ENCODE peak calls at places on chromosomes 2 and 18, in eight cellular contexts. T, E, K, B, X, N, V and D are unnamed samples.
A peak's percentile ranks its signal among the peaks of the same experiment; 100 is the strongest.

GRCh38 chr18:31498450-31499156 is 626 bp downstream of the DSG2 start:
- DNase-seq in T (no peak), E (no peak), K (no peak), B (no peak), X (no peak), N (no peak), V (peak; percentile 32), D (no peak)

GRCh38 chr18:27473359-27473758 is 288.3 kb upstream of the CHST9 start:
- DNase-seq in T (no peak), E (no peak), K (no peak), B (no peak), X (no peak), N (no peak), V (no peak), D (no peak)

GRCh38 chr2:95071856-95072255 is 46.3 kb downstream of the MAL start:
- DNase-seq in T (no peak), E (no peak), K (no peak), B (no peak), X (no peak), N (no peak), V (no peak), D (no peak)

GRCh38 chr2:189109921-189110397 is 69.6 kb downstream of the COL5A2 start:
- DNase-seq in T (no peak), E (no peak), K (no peak), B (peak; percentile 21), X (no peak), N (no peak), V (no peak), D (no peak)

GRCh38 chr2:54945401-54946219 is 104.6 kb downstream of the RTN4 start:
- DNase-seq in T (no peak), E (peak; percentile 71), K (peak; percentile 92), B (peak; percentile 68), X (no peak), N (no peak), V (peak; percentile 57), D (no peak)

GRCh38 chr18:36388310-36388709 is 90.8 kb downstream of the FHOD3 start:
- DNase-seq in T (no peak), E (no peak), K (no peak), B (no peak), X (no peak), N (no peak), V (no peak), D (no peak)

GRCh38 chr2:162126145-162126926 is 25.7 kb downstream of the GCG start:
- DNase-seq in T (no peak), E (no peak), K (no peak), B (peak; percentile 34), X (no peak), N (peak; percentile 57), V (no peak), D (no peak)

GRCh38 chr2:218474527-218474926 is 55.6 kb downstream of the VIL1 start:
- DNase-seq in T (no peak), E (no peak), K (no peak), B (peak; percentile 33), X (no peak), N (no peak), V (no peak), D (no peak)

GRCh38 chr18:70072678-70073077 is 125.0 kb upstream of the CD226 start:
- DNase-seq in T (no peak), E (peak; percentile 33), K (no peak), B (peak; percentile 50), X (no peak), N (peak; percentile 60), V (no peak), D (no peak)

GRCh38 chr2:46097714-46098480 is 199.3 kb upstream of the EPAS1 start:
- DNase-seq in T (no peak), E (peak; percentile 97), K (no peak), B (peak; percentile 100), X (peak; percentile 82), N (peak; percentile 96), V (peak; percentile 78), D (no peak)

GRCh38 chr2:41937464-41937861 is 110.4 kb upstream of the PKDCC start:
- DNase-seq in T (no peak), E (peak; percentile 39), K (no peak), B (peak; percentile 41), X (no peak), N (no peak), V (no peak), D (peak; percentile 56)

GRCh38 chr2:181972431-181973190 is 13.0 kb upstream of the PPP1R1C start:
- DNase-seq in T (no peak), E (no peak), K (no peak), B (peak; percentile 20), X (no peak), N (no peak), V (no peak), D (no peak)

GRCh38 chr2:168434164-168434563 is 21.9 kb upstream of the CERS6 start:
- DNase-seq in T (no peak), E (peak; percentile 12), K (no peak), B (no peak), X (peak; percentile 23), N (no peak), V (no peak), D (peak; percentile 28)

GRCh38 chr18:33020877-33021276 is 248.1 kb upstream of the KLHL14 start:
- DNase-seq in T (no peak), E (no peak), K (no peak), B (no peak), X (no peak), N (no peak), V (no peak), D (no peak)

GRCh38 chr2:29613792-29614266 is 307.6 kb downstream of the ALK start:
- DNase-seq in T (no peak), E (no peak), K (no peak), B (no peak), X (no peak), N (no peak), V (no peak), D (no peak)

GRCh38 chr2:184524551-184525382 is 73.6 kb upstream of the ZNF804A start:
- DNase-seq in T (peak; percentile 52), E (no peak), K (peak; percentile 23), B (no peak), X (no peak), N (no peak), V (no peak), D (peak; percentile 5)

GRCh38 chr2:159194241-159194640 is 92.3 kb downstream of the WDSUB1 start:
- DNase-seq in T (no peak), E (no peak), K (no peak), B (no peak), X (no peak), N (no peak), V (no peak), D (no peak)

DNA sequence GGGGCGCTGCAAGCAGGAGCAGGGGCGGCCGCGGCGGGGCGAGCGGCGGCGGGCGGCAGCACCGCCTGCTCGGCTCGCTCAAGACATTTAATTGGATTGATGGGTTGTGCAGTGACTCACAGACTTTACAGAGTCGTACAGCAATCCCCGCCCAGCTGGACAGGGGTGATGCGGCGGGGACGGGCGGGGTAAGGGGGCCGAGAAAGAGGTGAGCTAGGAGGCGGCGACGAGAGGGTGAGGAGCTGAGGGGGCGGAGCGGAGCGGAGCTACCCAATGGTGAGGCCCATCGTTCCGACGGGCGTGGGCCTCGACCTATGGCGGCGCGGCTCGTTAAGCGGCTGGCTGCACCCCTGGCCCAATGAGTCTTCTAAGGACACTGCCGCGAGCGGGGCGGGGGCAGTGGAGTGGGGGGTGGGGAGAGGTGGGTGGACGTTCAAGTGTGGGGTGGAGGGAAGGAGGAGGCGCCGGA is 97.1 kb upstream of the SERTAD2 start:
- DNase-seq in T (peak; percentile 100), E (peak; percentile 99), K (peak; percentile 100), B (peak; percentile 99), X (peak; percentile 99), N (peak; percentile 100), V (peak; percentile 99), D (peak; percentile 100)
- TF ChIP-seq CTCF in T (no peak), E (peak; percentile 19), K (no peak), B (peak; percentile 35), X (no peak), N (no peak), V (no peak), D (no peak)

GRCh38 chr2:74860079-74860478 is 26.2 kb downstream of the HK2 start:
- DNase-seq in T (no peak), E (no peak), K (no peak), B (no peak), X (no peak), N (no peak), V (no peak), D (no peak)
- H3K27ac ChIP-seq in T (no peak overlapping the region), E (no peak overlapping the region), K (no peak overlapping the region), B (no peak overlapping the region), X (no peak overlapping the region), N (no peak overlapping the region), V (no peak overlapping the region), D (no peak overlapping the region)

GRCh38 chr2:88212251-88212790 is 42.2 kb downstream of the THNSL2 start:
- DNase-seq in T (no peak), E (peak; percentile 33), K (no peak), B (peak; percentile 4), X (no peak), N (no peak), V (no peak), D (no peak)

GRCh38 chr2:88211809-88212154 is 41.6 kb downstream of the THNSL2 start:
- DNase-seq in T (no peak), E (no peak), K (no peak), B (no peak), X (no peak), N (no peak), V (no peak), D (no peak)

GRCh38 chr2:88210132-88211004 is 40.2 kb downstream of the THNSL2 start:
- DNase-seq in T (no peak), E (no peak), K (no peak), B (no peak), X (no peak), N (no peak), V (no peak), D (no peak)

GRCh38 chr2:88209526-88210131 is 39.5 kb downstream of the THNSL2 start:
- DNase-seq in T (no peak), E (no peak), K (no peak), B (no peak), X (no peak), N (no peak), V (no peak), D (no peak)

DNA sequence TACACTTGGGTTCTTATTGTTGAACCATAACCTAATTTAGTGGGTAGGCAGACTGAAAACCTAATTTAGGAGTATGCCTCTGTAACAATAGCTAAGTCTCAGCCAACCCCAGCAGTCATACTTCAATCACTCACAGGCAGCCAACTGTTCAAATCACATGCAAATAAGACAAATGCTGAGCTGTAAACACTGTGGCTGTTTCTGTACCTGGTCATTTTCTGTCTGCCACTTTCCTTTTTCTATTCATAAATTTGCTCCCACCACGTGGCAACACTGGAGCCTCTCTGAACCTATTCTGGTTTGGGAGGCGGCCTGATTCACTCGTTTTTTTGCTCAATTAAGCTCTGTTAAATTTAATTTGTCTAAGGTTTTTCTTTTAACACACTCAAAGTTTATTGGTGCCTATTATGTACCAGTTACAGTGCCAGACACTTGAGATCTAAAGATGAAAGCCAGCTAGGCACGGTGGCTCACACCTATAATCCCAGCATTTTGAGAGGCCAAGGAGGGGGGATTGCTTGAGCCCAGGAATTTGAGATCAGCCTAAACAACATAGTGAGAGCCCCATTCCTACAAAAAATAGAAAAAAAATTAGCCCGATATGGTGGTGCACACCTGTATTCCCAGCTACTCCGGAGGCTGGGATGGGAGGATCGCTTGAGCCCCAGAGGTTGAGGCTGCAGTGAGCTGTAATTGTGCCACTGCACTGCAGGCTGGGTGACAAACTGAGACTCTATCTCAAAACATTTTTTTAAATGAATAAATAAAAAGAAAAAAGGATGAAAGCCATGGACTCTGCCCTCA is 41.1 kb downstream of the THNSL2 start:
- DNase-seq in T (no peak), E (no peak), K (no peak), B (no peak), X (no peak), N (no peak), V (no peak), D (no peak)
- TF ChIP-seq CTCF in T (no peak), E (no peak), K (no peak), B (no peak), X (no peak), N (no peak), V (no peak), D (no peak)

GRCh38 chr2:224421065-224421464 is 19.2 kb upstream of the FAM124B start:
- DNase-seq in T (no peak), E (no peak), K (no peak), B (no peak), X (no peak), N (no peak), V (no peak), D (no peak)
- H3K27ac ChIP-seq in T (no peak overlapping the region), E (no peak overlapping the region), K (no peak overlapping the region), B (no peak overlapping the region), X (no peak overlapping the region), N (no peak overlapping the region), V (no peak overlapping the region), D (no peak overlapping the region)